ENCODE peak calls at places on chromosomes 7 and 10, in ten cellular contexts. One of them, this sample, is unnamed.

GRCh38 chr7:43535031-43535451 is 47.9 kb upstream of the STK17A start:
- DNase-seq in kidney: no peak
- DNase-seq in ovary: no peak
- DNase-seq in epithelial cell of esophagus: peak
- DNase-seq in retinal pigment epithelial cell: no peak
- DNase-seq in colonic mucosa: no peak
- DNase-seq in choroid plexus epithelial cell: peak
- DNase-seq in AG10803: peak
- DNase-seq in K562: no peak
- DNase-seq in neural progenitor cell: no peak
- DNase-seq in this sample: no peak

GRCh38 chr10:88565072-88565471 is 18.0 kb downstream of the RNLS start:
- DNase-seq in kidney: no peak
- DNase-seq in ovary: no peak
- DNase-seq in epithelial cell of esophagus: peak
- DNase-seq in retinal pigment epithelial cell: no peak
- DNase-seq in colonic mucosa: no peak
- DNase-seq in choroid plexus epithelial cell: peak
- DNase-seq in AG10803: peak
- DNase-seq in K562: no peak
- DNase-seq in neural progenitor cell: no peak
- DNase-seq in this sample: no peak

GRCh38 chr10:125531470-125531869 is 151.5 kb downstream of the TEX36 start:
- DNase-seq in kidney: no peak
- DNase-seq in ovary: no peak
- DNase-seq in epithelial cell of esophagus: no peak
- DNase-seq in retinal pigment epithelial cell: peak
- DNase-seq in colonic mucosa: no peak
- DNase-seq in choroid plexus epithelial cell: no peak
- DNase-seq in AG10803: no peak
- DNase-seq in K562: no peak
- DNase-seq in neural progenitor cell: peak
- DNase-seq in this sample: no peak

GRCh38 chr10:44977287-44978212 is 1.1 kb downstream of the DEPP1 start:
- DNase-seq in kidney: peak
- DNase-seq in ovary: peak
- DNase-seq in epithelial cell of esophagus: no peak
- DNase-seq in retinal pigment epithelial cell: no peak
- DNase-seq in colonic mucosa: no peak
- DNase-seq in choroid plexus epithelial cell: peak
- DNase-seq in AG10803: no peak
- DNase-seq in K562: no peak
- DNase-seq in neural progenitor cell: no peak
- DNase-seq in this sample: no peak

GRCh38 chr7:40232242-40232929 is 97.6 kb downstream of the SUGCT start:
- DNase-seq in kidney: no peak
- DNase-seq in ovary: peak
- DNase-seq in epithelial cell of esophagus: peak
- DNase-seq in retinal pigment epithelial cell: peak
- DNase-seq in colonic mucosa: peak
- DNase-seq in choroid plexus epithelial cell: peak
- DNase-seq in AG10803: peak
- DNase-seq in K562: no peak
- DNase-seq in neural progenitor cell: peak
- DNase-seq in this sample: no peak

GRCh38 chr10:85224366-85224960 is 896.1 kb downstream of the CCSER2 start:
- DNase-seq in kidney: no peak
- DNase-seq in ovary: no peak
- DNase-seq in epithelial cell of esophagus: no peak
- DNase-seq in retinal pigment epithelial cell: no peak
- DNase-seq in colonic mucosa: no peak
- DNase-seq in choroid plexus epithelial cell: no peak
- DNase-seq in AG10803: no peak
- DNase-seq in K562: no peak
- DNase-seq in neural progenitor cell: no peak
- DNase-seq in this sample: no peak

GRCh38 chr10:75398630-75399460 is 2.7 kb downstream of the ZNF503 start:
- DNase-seq in kidney: peak
- DNase-seq in ovary: peak
- DNase-seq in epithelial cell of esophagus: peak
- DNase-seq in retinal pigment epithelial cell: no peak
- DNase-seq in colonic mucosa: peak
- DNase-seq in choroid plexus epithelial cell: no peak
- DNase-seq in AG10803: peak
- DNase-seq in K562: no peak
- DNase-seq in neural progenitor cell: peak
- DNase-seq in this sample: no peak

GRCh38 chr7:16348251-16348650 is 73.1 kb downstream of the CRPPA start:
- DNase-seq in kidney: no peak
- DNase-seq in ovary: no peak
- DNase-seq in epithelial cell of esophagus: no peak
- DNase-seq in retinal pigment epithelial cell: no peak
- DNase-seq in colonic mucosa: no peak
- DNase-seq in choroid plexus epithelial cell: no peak
- DNase-seq in AG10803: no peak
- DNase-seq in K562: no peak
- DNase-seq in neural progenitor cell: peak
- DNase-seq in this sample: no peak

DNA sequence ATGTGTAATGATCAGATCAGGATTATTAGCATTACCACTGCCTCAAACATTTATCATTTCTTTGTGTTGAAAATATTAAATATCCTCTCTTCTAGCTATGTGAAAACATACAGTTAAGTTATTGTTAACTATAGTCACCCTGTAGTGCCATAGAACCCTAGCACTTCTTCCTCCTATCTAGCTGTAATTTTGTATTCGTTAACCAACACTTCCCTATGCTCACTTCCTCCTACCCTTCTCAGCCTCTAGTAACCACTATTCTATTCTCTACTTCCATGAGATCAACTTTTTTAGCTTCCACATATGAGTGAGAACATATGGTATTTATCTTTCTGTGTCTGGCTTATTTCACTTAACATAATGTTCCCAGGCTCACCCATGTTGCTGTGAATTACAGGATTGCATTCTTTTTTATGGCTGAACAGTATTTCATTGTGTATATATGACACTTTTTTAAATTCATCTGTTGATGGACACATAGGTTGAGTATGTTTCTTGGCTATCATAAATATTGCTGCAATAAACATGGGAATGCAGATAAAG is 132.7 kb upstream of the RHOBTB1 start:
- DNase-seq in kidney: no peak
- DNase-seq in ovary: no peak
- DNase-seq in epithelial cell of esophagus: no peak
- DNase-seq in retinal pigment epithelial cell: no peak
- DNase-seq in colonic mucosa: no peak
- DNase-seq in choroid plexus epithelial cell: no peak
- DNase-seq in AG10803: no peak
- DNase-seq in K562: no peak
- DNase-seq in neural progenitor cell: no peak
- DNase-seq in this sample: no peak
- TF ChIP-seq CTCF in kidney: no peak
- TF ChIP-seq CTCF in ovary: no peak
- TF ChIP-seq CTCF in epithelial cell of esophagus: no peak
- TF ChIP-seq CTCF in retinal pigment epithelial cell: no peak
- TF ChIP-seq CTCF in colonic mucosa: no peak
- TF ChIP-seq CTCF in choroid plexus epithelial cell: no peak
- TF ChIP-seq CTCF in AG10803: no peak
- TF ChIP-seq CTCF in K562: no peak
- TF ChIP-seq CTCF in neural progenitor cell: no peak
- TF ChIP-seq CTCF in this sample: no peak

GRCh38 chr10:33506838-33507661 is 172.6 kb upstream of the NRP1 start:
- DNase-seq in kidney: no peak
- DNase-seq in ovary: no peak
- DNase-seq in epithelial cell of esophagus: peak
- DNase-seq in retinal pigment epithelial cell: no peak
- DNase-seq in colonic mucosa: no peak
- DNase-seq in choroid plexus epithelial cell: peak
- DNase-seq in AG10803: peak
- DNase-seq in K562: no peak
- DNase-seq in neural progenitor cell: no peak
- DNase-seq in this sample: no peak

GRCh38 chr10:33507662-33508425 is 173.4 kb upstream of the NRP1 start:
- DNase-seq in kidney: no peak
- DNase-seq in ovary: no peak
- DNase-seq in epithelial cell of esophagus: no peak
- DNase-seq in retinal pigment epithelial cell: no peak
- DNase-seq in colonic mucosa: no peak
- DNase-seq in choroid plexus epithelial cell: peak
- DNase-seq in AG10803: no peak
- DNase-seq in K562: no peak
- DNase-seq in neural progenitor cell: no peak
- DNase-seq in this sample: no peak

GRCh38 chr10:33506391-33506790 is 171.9 kb upstream of the NRP1 start:
- DNase-seq in kidney: no peak
- DNase-seq in ovary: no peak
- DNase-seq in epithelial cell of esophagus: no peak
- DNase-seq in retinal pigment epithelial cell: no peak
- DNase-seq in colonic mucosa: no peak
- DNase-seq in choroid plexus epithelial cell: no peak
- DNase-seq in AG10803: no peak
- DNase-seq in K562: no peak
- DNase-seq in neural progenitor cell: no peak
- DNase-seq in this sample: no peak

DNA sequence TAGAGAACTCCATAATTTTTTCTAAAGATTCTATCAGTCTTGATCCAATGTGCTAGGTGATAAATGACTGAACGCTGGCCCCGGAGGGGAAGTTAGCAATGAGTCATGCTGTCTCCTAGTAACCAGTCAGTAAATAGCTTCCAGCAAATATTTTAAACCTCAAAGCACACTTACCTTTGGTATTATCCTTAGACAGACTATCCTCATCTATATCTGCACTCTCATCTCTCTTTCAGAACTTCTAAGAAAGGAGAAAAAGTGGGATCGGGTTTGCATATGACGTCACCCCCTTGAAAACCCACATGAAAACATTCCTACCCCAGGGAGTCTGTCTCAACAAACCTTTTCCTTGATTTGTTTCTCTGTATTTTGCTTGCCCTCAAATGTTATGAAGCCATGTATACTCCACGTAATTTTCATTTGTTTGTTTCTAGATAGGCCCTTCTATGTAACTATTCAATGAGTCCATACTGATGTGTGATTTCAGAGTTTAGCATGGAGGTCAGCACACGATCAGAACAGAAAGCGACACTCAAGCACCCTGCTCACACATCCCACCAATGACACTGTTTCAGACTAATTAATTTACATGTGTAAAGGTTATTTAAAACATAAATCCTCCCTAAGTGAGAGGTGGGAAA is 174.9 kb upstream of the NRP1 start:
- DNase-seq in kidney: peak
- DNase-seq in ovary: peak
- DNase-seq in epithelial cell of esophagus: peak
- DNase-seq in retinal pigment epithelial cell: peak
- DNase-seq in colonic mucosa: no peak
- DNase-seq in choroid plexus epithelial cell: peak
- DNase-seq in AG10803: peak
- DNase-seq in K562: no peak
- DNase-seq in neural progenitor cell: no peak
- DNase-seq in this sample: no peak
- H3K4me3 ChIP-seq in kidney: no peak
- H3K4me3 ChIP-seq in ovary: no peak
- H3K4me3 ChIP-seq in epithelial cell of esophagus: no peak
- H3K4me3 ChIP-seq in retinal pigment epithelial cell: no peak
- H3K4me3 ChIP-seq in colonic mucosa: no peak
- H3K4me3 ChIP-seq in choroid plexus epithelial cell: no peak
- H3K4me3 ChIP-seq in AG10803: no peak
- H3K4me3 ChIP-seq in K562: no peak
- H3K4me3 ChIP-seq in neural progenitor cell: no peak
- H3K4me3 ChIP-seq in this sample: no peak

DNA sequence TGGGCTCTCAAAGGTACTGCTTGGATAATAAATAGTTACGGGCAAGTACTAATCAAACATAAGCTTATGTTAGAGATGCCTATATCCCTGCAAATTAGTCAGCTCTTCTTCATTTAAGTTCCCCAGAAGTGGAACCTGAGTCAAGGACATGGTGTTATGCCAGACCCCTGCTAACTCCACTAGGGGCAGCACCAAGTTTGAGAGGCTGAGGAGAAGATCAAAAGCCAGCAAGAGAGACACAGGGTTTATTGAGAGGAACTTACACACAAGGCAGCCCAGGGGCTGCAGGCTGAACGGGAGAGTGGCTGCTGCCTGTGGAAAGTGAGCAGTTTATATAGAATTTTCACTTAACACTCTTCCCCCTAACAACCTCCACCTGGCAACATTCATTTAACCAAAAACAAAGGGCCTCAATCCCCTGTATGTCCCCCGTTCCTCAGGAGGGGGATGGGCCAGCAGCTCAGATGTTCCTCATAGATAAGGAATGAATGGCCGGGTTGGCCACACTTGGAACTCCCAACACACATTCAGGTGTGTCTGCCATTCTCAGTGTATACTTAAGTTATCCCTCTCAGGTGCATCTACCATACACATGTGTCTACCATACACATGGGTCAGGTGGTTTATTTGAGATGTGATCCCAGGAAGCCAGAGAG is 62.6 kb upstream of the GHITM start:
- DNase-seq in kidney: no peak
- DNase-seq in ovary: no peak
- DNase-seq in epithelial cell of esophagus: no peak
- DNase-seq in retinal pigment epithelial cell: no peak
- DNase-seq in colonic mucosa: no peak
- DNase-seq in choroid plexus epithelial cell: peak
- DNase-seq in AG10803: peak
- DNase-seq in K562: peak
- DNase-seq in neural progenitor cell: peak
- DNase-seq in this sample: no peak
- TF ChIP-seq CTCF in kidney: no peak
- TF ChIP-seq CTCF in ovary: no peak
- TF ChIP-seq CTCF in epithelial cell of esophagus: no peak
- TF ChIP-seq CTCF in retinal pigment epithelial cell: peak
- TF ChIP-seq CTCF in colonic mucosa: no peak
- TF ChIP-seq CTCF in choroid plexus epithelial cell: peak
- TF ChIP-seq CTCF in AG10803: peak
- TF ChIP-seq CTCF in K562: peak
- TF ChIP-seq CTCF in neural progenitor cell: peak
- TF ChIP-seq CTCF in this sample: peak

DNA sequence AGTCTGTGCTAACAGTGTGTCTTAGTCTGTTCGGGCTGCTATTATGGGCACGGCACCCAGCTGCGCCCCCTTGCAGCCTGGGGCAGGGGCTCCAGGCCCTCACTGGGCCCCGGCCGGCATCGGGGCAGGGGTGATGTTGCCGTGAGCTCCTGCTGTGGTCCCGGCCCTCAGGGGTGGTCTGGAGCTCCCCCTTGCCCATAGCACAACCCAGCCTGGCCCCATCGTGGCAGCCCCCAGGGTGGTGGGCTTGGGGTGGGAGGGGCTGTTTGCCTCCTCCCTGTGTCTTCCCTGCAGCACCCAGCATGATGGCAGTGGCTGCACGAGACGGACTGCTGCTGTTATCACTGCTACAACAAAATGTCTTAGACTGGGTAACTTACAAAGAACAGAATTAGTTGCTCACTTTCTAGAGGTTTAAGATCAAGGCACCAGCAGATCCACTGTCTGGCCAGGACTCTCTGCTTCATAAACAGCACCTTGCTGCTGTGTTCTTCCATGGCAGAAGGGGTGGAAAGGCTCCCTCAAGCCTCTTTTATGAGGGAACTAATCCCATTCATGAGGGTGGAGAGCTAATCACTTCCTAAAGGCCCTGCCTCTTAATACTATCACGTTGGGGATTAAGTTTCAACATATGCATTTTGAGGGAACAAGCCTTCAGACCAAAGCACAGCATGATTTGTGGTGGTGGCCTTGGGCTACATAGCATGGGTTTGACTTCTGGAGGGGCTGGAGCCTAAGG is 149.4 kb downstream of the SEC23IP start:
- DNase-seq in kidney: peak
- DNase-seq in ovary: no peak
- DNase-seq in epithelial cell of esophagus: no peak
- DNase-seq in retinal pigment epithelial cell: peak
- DNase-seq in colonic mucosa: no peak
- DNase-seq in choroid plexus epithelial cell: no peak
- DNase-seq in AG10803: no peak
- DNase-seq in K562: no peak
- DNase-seq in neural progenitor cell: peak
- DNase-seq in this sample: no peak
- H3K4me3 ChIP-seq in kidney: no peak
- H3K4me3 ChIP-seq in ovary: no peak
- H3K4me3 ChIP-seq in epithelial cell of esophagus: no peak
- H3K4me3 ChIP-seq in retinal pigment epithelial cell: no peak
- H3K4me3 ChIP-seq in colonic mucosa: no peak
- H3K4me3 ChIP-seq in choroid plexus epithelial cell: no peak
- H3K4me3 ChIP-seq in AG10803: no peak
- H3K4me3 ChIP-seq in K562: no peak
- H3K4me3 ChIP-seq in neural progenitor cell: no peak
- H3K4me3 ChIP-seq in this sample: no peak

This sample was measured in AG09309.